ENCODE peak calls at places on chromosomes 3 and 15, in four cellular contexts. One of them, this sample, is unnamed.

GRCh38 chr15:28952666-28953491 is 67.1 kb downstream of the APBA2 start:
- DNase-seq in lung: no peak
- DNase-seq in naive thymus-derived CD4-positive, alpha-beta T cell: no peak
- DNase-seq in neural progenitor cell: no peak
- DNase-seq in this sample: no peak

GRCh38 chr3:22117751-22118346 is 366.8 kb upstream of the ZNF385D start:
- DNase-seq in naive thymus-derived CD4-positive, alpha-beta T cell: no peak
- DNase-seq in neural progenitor cell: peak; percentile 41
- DNase-seq in lung: no peak
- DNase-seq in this sample: peak; percentile 31

GRCh38 chr3:5972586-5972985 is 785.1 kb downstream of the EDEM1 start:
- DNase-seq in naive thymus-derived CD4-positive, alpha-beta T cell: no peak
- DNase-seq in neural progenitor cell: no peak
- DNase-seq in lung: no peak
- DNase-seq in this sample: no peak

GRCh38 chr3:150410311-150411105 is 2.4 kb downstream of the TSC22D2 start:
- DNase-seq in neural progenitor cell: peak; percentile 43
- DNase-seq in lung: peak; percentile 44
- DNase-seq in naive thymus-derived CD4-positive, alpha-beta T cell: peak; percentile 26
- DNase-seq in this sample: peak; percentile 31

GRCh38 chr3:79056498-79056897 is 711.3 kb downstream of the ROBO1 start:
- DNase-seq in neural progenitor cell: no peak
- DNase-seq in naive thymus-derived CD4-positive, alpha-beta T cell: no peak
- DNase-seq in lung: no peak
- DNase-seq in this sample: no peak

GRCh38 chr3:65979731-65980130 is 59.0 kb downstream of the MAGI1 start:
- DNase-seq in neural progenitor cell: no peak
- DNase-seq in naive thymus-derived CD4-positive, alpha-beta T cell: no peak
- DNase-seq in lung: no peak
- DNase-seq in this sample: no peak

GRCh38 chr15:30043211-30043655 is 39.5 kb upstream of the GOLGA8J start:
- DNase-seq in lung: no peak
- DNase-seq in naive thymus-derived CD4-positive, alpha-beta T cell: no peak
- DNase-seq in neural progenitor cell: no peak
- DNase-seq in this sample: no peak

GRCh38 chr15:52567886-52568568 is 803 bp downstream of the ARPP19 start:
- DNase-seq in naive thymus-derived CD4-positive, alpha-beta T cell: no peak
- DNase-seq in neural progenitor cell: no peak
- DNase-seq in lung: peak; percentile 41
- DNase-seq in this sample: peak; percentile 56

GRCh38 chr3:111299070-111299672 is 227.6 kb downstream of the NECTIN3 start:
- DNase-seq in naive thymus-derived CD4-positive, alpha-beta T cell: no peak
- DNase-seq in lung: no peak
- DNase-seq in neural progenitor cell: peak; percentile 45
- DNase-seq in this sample: no peak

GRCh38 chr3:60192297-60193114 is 1058.7 kb downstream of the FHIT start:
- DNase-seq in neural progenitor cell: no peak
- DNase-seq in naive thymus-derived CD4-positive, alpha-beta T cell: no peak
- DNase-seq in lung: no peak
- DNase-seq in this sample: no peak

GRCh38 chr3:150925751-150926201 is 20.5 kb upstream of the MINDY4B start:
- DNase-seq in lung: peak; percentile 38
- DNase-seq in naive thymus-derived CD4-positive, alpha-beta T cell: peak; percentile 33
- DNase-seq in neural progenitor cell: peak; percentile 76
- DNase-seq in this sample: no peak

GRCh38 chr15:86865920-86866319 is 786.2 kb downstream of the AGBL1 start:
- DNase-seq in naive thymus-derived CD4-positive, alpha-beta T cell: no peak
- DNase-seq in neural progenitor cell: no peak
- DNase-seq in lung: no peak
- DNase-seq in this sample: no peak

GRCh38 chr15:96160800-96161199 is 169.7 kb upstream of the NR2F2 start:
- DNase-seq in naive thymus-derived CD4-positive, alpha-beta T cell: no peak
- DNase-seq in lung: no peak
- DNase-seq in neural progenitor cell: no peak
- DNase-seq in this sample: no peak

GRCh38 chr3:45842851-45843625 is 1.1 kb upstream of the LZTFL1 start:
- DNase-seq in neural progenitor cell: no peak
- DNase-seq in naive thymus-derived CD4-positive, alpha-beta T cell: no peak
- DNase-seq in lung: no peak
- DNase-seq in this sample: no peak

GRCh38 chr3:25585361-25586166 is 79.1 kb downstream of the TOP2B start:
- DNase-seq in neural progenitor cell: no peak
- DNase-seq in naive thymus-derived CD4-positive, alpha-beta T cell: no peak
- DNase-seq in lung: peak; percentile 20
- DNase-seq in this sample: no peak

GRCh38 chr3:122324871-122325323 is at the start of gene CSTA:
- DNase-seq in naive thymus-derived CD4-positive, alpha-beta T cell: no peak
- DNase-seq in lung: no peak
- DNase-seq in neural progenitor cell: no peak
- DNase-seq in this sample: no peak

GRCh38 chr3:161108840-161109239 is 3.7 kb upstream of the B3GALNT1 start:
- DNase-seq in naive thymus-derived CD4-positive, alpha-beta T cell: no peak
- DNase-seq in neural progenitor cell: no peak
- DNase-seq in lung: no peak
- DNase-seq in this sample: no peak

GRCh38 chr15:33515121-33515520 is 204.4 kb downstream of the RYR3 start:
- DNase-seq in lung: no peak
- DNase-seq in neural progenitor cell: no peak
- DNase-seq in naive thymus-derived CD4-positive, alpha-beta T cell: no peak
- DNase-seq in this sample: no peak

GRCh38 chr3:192514081-192514753 is 213.1 kb downstream of the FGF12 start:
- DNase-seq in neural progenitor cell: peak; percentile 85
- DNase-seq in lung: no peak
- DNase-seq in naive thymus-derived CD4-positive, alpha-beta T cell: no peak
- DNase-seq in this sample: no peak

GRCh38 chr3:37861540-37862051 is at the start of gene CTDSPL:
- DNase-seq in naive thymus-derived CD4-positive, alpha-beta T cell: peak; percentile 27
- DNase-seq in lung: peak; percentile 55
- DNase-seq in neural progenitor cell: peak; percentile 82
- DNase-seq in this sample: no peak

GRCh38 chr15:39558421-39558820 is 22.5 kb upstream of the THBS1 start:
- DNase-seq in lung: no peak
- DNase-seq in naive thymus-derived CD4-positive, alpha-beta T cell: no peak
- DNase-seq in neural progenitor cell: no peak
- DNase-seq in this sample: no peak

GRCh38 chr15:67574981-67575632 is 32.6 kb downstream of the MAP2K5 start:
- DNase-seq in neural progenitor cell: peak; percentile 52
- DNase-seq in lung: no peak
- DNase-seq in naive thymus-derived CD4-positive, alpha-beta T cell: no peak
- DNase-seq in this sample: no peak

GRCh38 chr15:53837263-53837662 is 77.8 kb upstream of the WDR72 start:
- DNase-seq in lung: peak; percentile 71
- DNase-seq in naive thymus-derived CD4-positive, alpha-beta T cell: no peak
- DNase-seq in neural progenitor cell: no peak
- DNase-seq in this sample: no peak

GRCh38 chr3:49357466-49358216 is 512 bp downstream of the GPX1 start:
- DNase-seq in lung: peak; percentile 61
- DNase-seq in naive thymus-derived CD4-positive, alpha-beta T cell: peak; percentile 51
- DNase-seq in neural progenitor cell: peak; percentile 57
- DNase-seq in this sample: peak; percentile 38

GRCh38 chr3:19248143-19248542 is 99.8 kb downstream of the KCNH8 start:
- DNase-seq in neural progenitor cell: no peak
- DNase-seq in naive thymus-derived CD4-positive, alpha-beta T cell: no peak
- DNase-seq in lung: no peak
- DNase-seq in this sample: no peak

GRCh38 chr3:49135499-49135898 is 2.6 kb upstream of the LAMB2 start:
- DNase-seq in naive thymus-derived CD4-positive, alpha-beta T cell: no peak
- DNase-seq in lung: no peak
- DNase-seq in neural progenitor cell: no peak
- DNase-seq in this sample: no peak

GRCh38 chr15:43440721-43441281 is 52.2 kb downstream of the TP53BP1 start:
- DNase-seq in neural progenitor cell: peak; percentile 25
- DNase-seq in naive thymus-derived CD4-positive, alpha-beta T cell: peak; percentile 15
- DNase-seq in lung: peak; percentile 44
- DNase-seq in this sample: peak; percentile 4

GRCh38 chr3:23612296-23612891 is 193.4 kb upstream of the UBE2E1 start:
- DNase-seq in neural progenitor cell: no peak
- DNase-seq in lung: no peak
- DNase-seq in naive thymus-derived CD4-positive, alpha-beta T cell: no peak
- DNase-seq in this sample: no peak

GRCh38 chr3:46643701-46644100 is 31.4 kb downstream of the FAM240A start:
- DNase-seq in neural progenitor cell: no peak
- DNase-seq in naive thymus-derived CD4-positive, alpha-beta T cell: no peak
- DNase-seq in lung: no peak
- DNase-seq in this sample: no peak

GRCh38 chr15:78061963-78062427 is 15.5 kb downstream of the TBC1D2B start:
- DNase-seq in neural progenitor cell: no peak
- DNase-seq in naive thymus-derived CD4-positive, alpha-beta T cell: peak; percentile 40
- DNase-seq in lung: no peak
- DNase-seq in this sample: peak; percentile 48

GRCh38 chr15:93801206-93801605 is 430.2 kb upstream of the MCTP2 start:
- DNase-seq in neural progenitor cell: no peak
- DNase-seq in naive thymus-derived CD4-positive, alpha-beta T cell: no peak
- DNase-seq in lung: no peak
- DNase-seq in this sample: no peak

GRCh38 chr3:44885618-44886017 is 11.2 kb downstream of the TGM4 start:
- DNase-seq in neural progenitor cell: no peak
- DNase-seq in naive thymus-derived CD4-positive, alpha-beta T cell: no peak
- DNase-seq in lung: no peak
- DNase-seq in this sample: no peak

GRCh38 chr3:38084019-38084968 is 45.3 kb downstream of the DLEC1 start:
- DNase-seq in lung: no peak
- DNase-seq in naive thymus-derived CD4-positive, alpha-beta T cell: peak; percentile 56
- DNase-seq in neural progenitor cell: peak; percentile 21
- DNase-seq in this sample: peak; percentile 32

GRCh38 chr15:29437888-29438713 is 168.5 kb upstream of the NSMCE3 start:
- DNase-seq in naive thymus-derived CD4-positive, alpha-beta T cell: no peak
- DNase-seq in neural progenitor cell: no peak
- DNase-seq in lung: no peak
- DNase-seq in this sample: no peak

GRCh38 chr3:12231481-12231880 is 57.4 kb upstream of the PPARG start:
- DNase-seq in neural progenitor cell: no peak
- DNase-seq in lung: no peak
- DNase-seq in naive thymus-derived CD4-positive, alpha-beta T cell: no peak
- DNase-seq in this sample: no peak

GRCh38 chr3:12229896-12230295 is 59.0 kb upstream of the PPARG start:
- DNase-seq in lung: peak; percentile 82
- DNase-seq in neural progenitor cell: no peak
- DNase-seq in naive thymus-derived CD4-positive, alpha-beta T cell: no peak
- DNase-seq in this sample: no peak

GRCh38 chr3:12229144-12229871 is 59.6 kb upstream of the PPARG start:
- DNase-seq in neural progenitor cell: no peak
- DNase-seq in lung: no peak
- DNase-seq in naive thymus-derived CD4-positive, alpha-beta T cell: no peak
- DNase-seq in this sample: no peak

GRCh38 chr3:12228461-12228860 is 60.4 kb upstream of the PPARG start:
- DNase-seq in lung: no peak
- DNase-seq in naive thymus-derived CD4-positive, alpha-beta T cell: no peak
- DNase-seq in neural progenitor cell: no peak
- DNase-seq in this sample: no peak

GRCh38 chr3:12230406-12230805 is 58.5 kb upstream of the PPARG start:
- DNase-seq in naive thymus-derived CD4-positive, alpha-beta T cell: no peak
- DNase-seq in neural progenitor cell: no peak
- DNase-seq in lung: no peak
- DNase-seq in this sample: no peak
- H3K27ac ChIP-seq in naive thymus-derived CD4-positive, alpha-beta T cell: no peak overlapping the region
- H3K27ac ChIP-seq in neural progenitor cell: no peak overlapping the region
- H3K27ac ChIP-seq in lung: no peak overlapping the region
- H3K27ac ChIP-seq in this sample: no peak overlapping the region

GRCh38 chr15:75620776-75621536 is 4.6 kb downstream of the SNUPN start:
- DNase-seq in neural progenitor cell: no peak
- DNase-seq in lung: peak; percentile 56
- DNase-seq in naive thymus-derived CD4-positive, alpha-beta T cell: no peak
- DNase-seq in this sample: no peak
- H3K4me3 ChIP-seq in neural progenitor cell: no peak overlapping the region
- H3K4me3 ChIP-seq in lung: no peak overlapping the region
- H3K4me3 ChIP-seq in naive thymus-derived CD4-positive, alpha-beta T cell: no peak overlapping the region
- H3K4me3 ChIP-seq in this sample: no peak overlapping the region

DNA sequence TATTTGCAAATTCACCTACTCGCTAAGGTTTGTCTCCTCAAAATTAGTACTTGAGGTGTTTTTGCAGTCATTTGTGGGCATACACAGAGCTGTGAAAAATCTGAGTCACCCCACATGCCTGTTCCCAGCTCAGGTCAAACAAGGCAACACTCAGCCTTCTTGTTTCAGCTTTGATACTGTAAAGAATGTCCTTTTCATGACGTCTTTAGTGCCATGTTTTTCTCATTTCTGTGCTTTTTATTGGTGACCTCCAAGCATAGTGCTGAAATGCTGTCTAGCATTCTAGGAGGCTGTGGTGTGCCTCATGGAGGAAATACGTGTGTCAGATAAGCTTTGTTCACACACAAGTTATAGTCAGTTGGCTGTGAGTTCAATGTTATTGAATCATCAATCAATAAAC is 8.8 kb downstream of the CAPN3 start:
- DNase-seq in neural progenitor cell: no peak
- DNase-seq in lung: no peak
- DNase-seq in naive thymus-derived CD4-positive, alpha-beta T cell: no peak
- DNase-seq in this sample: no peak
- H3K4me1 ChIP-seq in neural progenitor cell: no peaks in the 10 kb centered on the region
- H3K4me1 ChIP-seq in lung: peaks cover 7% of the 10 kb centered on the region
- H3K4me1 ChIP-seq in naive thymus-derived CD4-positive, alpha-beta T cell: no peaks in the 10 kb centered on the region
- H3K4me1 ChIP-seq in this sample: no peaks in the 10 kb centered on the region

GRCh38 chr3:100761211-100761921 is 52.1 kb downstream of the TFG start:
- DNase-seq in naive thymus-derived CD4-positive, alpha-beta T cell: no peak
- DNase-seq in lung: no peak
- DNase-seq in neural progenitor cell: peak; percentile 29
- DNase-seq in this sample: peak; percentile 26

GRCh38 chr3:100761951-100762350 is 52.7 kb downstream of the TFG start:
- DNase-seq in lung: no peak
- DNase-seq in neural progenitor cell: no peak
- DNase-seq in naive thymus-derived CD4-positive, alpha-beta T cell: no peak
- DNase-seq in this sample: no peak

GRCh38 chr3:100759162-100759561 is 49.9 kb downstream of the TFG start:
- DNase-seq in naive thymus-derived CD4-positive, alpha-beta T cell: no peak
- DNase-seq in lung: no peak
- DNase-seq in neural progenitor cell: no peak
- DNase-seq in this sample: no peak

GRCh38 chr3:100756441-100756840 is 47.1 kb downstream of the TFG start:
- DNase-seq in naive thymus-derived CD4-positive, alpha-beta T cell: no peak
- DNase-seq in lung: no peak
- DNase-seq in neural progenitor cell: no peak
- DNase-seq in this sample: no peak

GRCh38 chr3:100760377-100760776 is 51.1 kb downstream of the TFG start:
- DNase-seq in lung: no peak
- DNase-seq in naive thymus-derived CD4-positive, alpha-beta T cell: no peak
- DNase-seq in neural progenitor cell: no peak
- DNase-seq in this sample: no peak
- H3K27ac ChIP-seq in lung: no peak overlapping the region
- H3K27ac ChIP-seq in naive thymus-derived CD4-positive, alpha-beta T cell: no peak overlapping the region
- H3K27ac ChIP-seq in neural progenitor cell: peak overlapping the region; percentile 36
- H3K27ac ChIP-seq in this sample: no peak overlapping the region

This sample was measured in CD4-positive, CD25-positive, alpha-beta regulatory T cell.